ENCODE peak calls at places on chromosomes 2 and 18, in seven cellular contexts. N, E, F, Q, O, Z and T are unnamed samples.
A peak's percentile ranks its signal among the peaks of the same experiment; 100 is the strongest.

GRCh38 chr2:172484253-172484652 is 56.9 kb downstream of the ITGA6 start:
- DNase-seq in N (no peak), E (peak; percentile 34), F (peak; percentile 11), Q (no peak), O (peak; percentile 28), Z (no peak), T (no peak)

GRCh38 chr2:43051316-43051715 is 175.1 kb downstream of the ZFP36L2 start:
- DNase-seq in N (no peak), E (peak; percentile 74), F (no peak), Q (no peak), O (peak; percentile 70), Z (no peak), T (no peak)

GRCh38 chr18:25349131-25349925 is 2.6 kb downstream of the ZNF521 start:
- DNase-seq in N (peak; percentile 77), E (peak; percentile 69), F (peak; percentile 64), Q (peak; percentile 63), O (peak; percentile 78), Z (no peak), T (peak; percentile 43)

GRCh38 chr2:224472137-224472536 is 70.2 kb upstream of the FAM124B start:
- DNase-seq in N (no peak), E (no peak), F (no peak), Q (no peak), O (no peak), Z (no peak), T (no peak)

GRCh38 chr2:64876137-64876647 is 113.0 kb upstream of the SLC1A4 start:
- DNase-seq in N (peak; percentile 53), E (peak; percentile 71), F (peak; percentile 95), Q (peak; percentile 76), O (peak; percentile 91), Z (peak; percentile 87), T (peak; percentile 69)

GRCh38 chr2:58866040-58866439 is 624.9 kb upstream of the FANCL start:
- DNase-seq in N (peak; percentile 52), E (no peak), F (peak; percentile 81), Q (peak; percentile 51), O (no peak), Z (no peak), T (peak; percentile 82)

GRCh38 chr2:66472225-66472843 is 37.4 kb downstream of the MEIS1 start:
- DNase-seq in N (no peak), E (no peak), F (no peak), Q (no peak), O (no peak), Z (no peak), T (no peak)

GRCh38 chr2:141439524-141439923 is 691.3 kb downstream of the LRP1B start:
- DNase-seq in N (no peak), E (no peak), F (no peak), Q (no peak), O (peak; percentile 11), Z (no peak), T (no peak)

GRCh38 chr2:100197643-100198153 is 55.3 kb upstream of the AFF3 start:
- DNase-seq in N (peak; percentile 69), E (peak; percentile 46), F (peak; percentile 74), Q (peak; percentile 36), O (peak; percentile 73), Z (no peak), T (peak; percentile 65)

GRCh38 chr2:655626-656025 is 21.6 kb downstream of the TMEM18 start:
- DNase-seq in N (peak; percentile 26), E (peak; percentile 39), F (no peak), Q (no peak), O (peak; percentile 14), Z (no peak), T (no peak)

GRCh38 chr2:71801969-71802368 is 345.7 kb downstream of the CYP26B1 start:
- DNase-seq in N (peak; percentile 87), E (peak; percentile 25), F (peak; percentile 88), Q (peak; percentile 30), O (peak; percentile 55), Z (peak; percentile 21), T (peak; percentile 88)

GRCh38 chr2:57465967-57466366 is 580.6 kb upstream of the VRK2 start:
- DNase-seq in N (no peak), E (no peak), F (no peak), Q (no peak), O (no peak), Z (no peak), T (no peak)

GRCh38 chr2:48946444-48947048 is 191.0 kb upstream of the LHCGR start:
- DNase-seq in N (no peak), E (peak; percentile 43), F (peak; percentile 69), Q (peak; percentile 49), O (peak; percentile 57), Z (no peak), T (peak; percentile 38)

GRCh38 chr2:6855860-6856547 is 9.7 kb downstream of the CMPK2 start:
- DNase-seq in N (no peak), E (no peak), F (no peak), Q (no peak), O (peak; percentile 45), Z (peak; percentile 65), T (no peak)

GRCh38 chr2:142533083-142533482 is 344.4 kb upstream of the KYNU start:
- DNase-seq in N (no peak), E (no peak), F (no peak), Q (no peak), O (peak; percentile 62), Z (no peak), T (no peak)

GRCh38 chr2:85326946-85327756 is 638 bp downstream of the TGOLN2 start:
- DNase-seq in N (no peak), E (peak; percentile 45), F (peak; percentile 46), Q (peak; percentile 33), O (peak; percentile 59), Z (no peak), T (peak; percentile 41)

GRCh38 chr2:206011795-206012194 is 74.2 kb downstream of the INO80D start:
- DNase-seq in N (no peak), E (no peak), F (no peak), Q (no peak), O (no peak), Z (no peak), T (no peak)

GRCh38 chr2:80364511-80365212 is 60.1 kb upstream of the LRRTM1 start:
- DNase-seq in N (no peak), E (no peak), F (peak; percentile 80), Q (peak; percentile 4), O (no peak), Z (no peak), T (no peak)

GRCh38 chr2:12684471-12684936 is 32.2 kb upstream of the TRIB2 start:
- DNase-seq in N (no peak), E (peak; percentile 63), F (no peak), Q (no peak), O (peak; percentile 22), Z (no peak), T (no peak)

GRCh38 chr2:17747684-17748452 is 5.7 kb downstream of the SMC6 start:
- DNase-seq in N (no peak), E (peak; percentile 48), F (peak; percentile 38), Q (no peak), O (peak; percentile 52), Z (no peak), T (peak; percentile 56)

GRCh38 chr2:173555833-173556232 is 201.2 kb downstream of the CDCA7 start:
- DNase-seq in N (no peak), E (no peak), F (no peak), Q (no peak), O (no peak), Z (no peak), T (no peak)

GRCh38 chr2:96815326-96816126 is 542 bp upstream of the CNNM3 start:
- DNase-seq in N (no peak), E (peak; percentile 63), F (peak; percentile 82), Q (no peak), O (peak; percentile 74), Z (peak; percentile 37), T (no peak)

GRCh38 chr18:58443671-58444070 is 185.2 kb downstream of the ALPK2 start:
- DNase-seq in N (no peak), E (no peak), F (no peak), Q (peak; percentile 36), O (no peak), Z (no peak), T (no peak)

GRCh38 chr2:73985318-73986084 is 791 bp downstream of the TET3 start:
- DNase-seq in N (no peak), E (no peak), F (no peak), Q (no peak), O (no peak), Z (no peak), T (no peak)

GRCh38 chr18:13258792-13259385 is 40.3 kb downstream of the LDLRAD4 start:
- DNase-seq in N (no peak), E (no peak), F (no peak), Q (no peak), O (no peak), Z (no peak), T (no peak)

GRCh38 chr2:119481501-119482455 is 42.5 kb downstream of the SCTR start:
- DNase-seq in N (peak; percentile 45), E (no peak), F (no peak), Q (no peak), O (no peak), Z (no peak), T (no peak)
- H3K4ac ChIP-seq in N (no peak overlapping the region), E (no peak overlapping the region), F (no peak overlapping the region), Q (no peak overlapping the region), O (no peak overlapping the region), Z (peak overlapping the region; percentile 6), T (no peak overlapping the region)

DNA sequence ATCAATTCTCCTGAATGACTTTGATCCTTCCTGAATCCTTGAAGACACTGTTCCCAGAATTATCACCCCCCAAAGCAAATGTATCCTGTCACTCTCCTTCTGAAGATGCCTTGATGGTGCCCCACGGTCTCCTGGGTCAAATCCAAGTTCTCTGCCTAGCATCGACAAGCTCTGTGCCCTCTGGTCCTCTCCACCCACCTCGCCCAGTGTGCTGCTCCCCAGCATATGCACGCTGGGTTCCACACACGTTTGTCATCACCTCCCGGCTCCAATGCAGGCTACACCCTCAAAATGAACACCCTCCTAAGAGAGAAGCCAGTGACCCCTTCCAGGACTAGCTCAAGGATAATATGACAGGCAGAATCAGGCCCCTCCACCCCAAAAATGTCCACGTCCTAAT is 39.5 kb upstream of the CREG2 start:
- DNase-seq in N (no peak), E (no peak), F (no peak), Q (no peak), O (no peak), Z (no peak), T (no peak)
- H3K4me2 ChIP-seq in N (no peak overlapping the region), E (no peak overlapping the region), F (no peak overlapping the region), Q (no peak overlapping the region), O (no peak overlapping the region), Z (no peak overlapping the region), T (no peak overlapping the region)

GRCh38 chr2:222452422-222452950 is 28.1 kb downstream of the SGPP2 start:
- DNase-seq in N (no peak), E (no peak), F (no peak), Q (no peak), O (no peak), Z (peak; percentile 3), T (no peak)
- H3K4ac ChIP-seq in N (no peak overlapping the region), E (no peak overlapping the region), F (no peak overlapping the region), Q (no peak overlapping the region), O (peak overlapping the region; percentile 2), Z (no peak overlapping the region), T (no peak overlapping the region)

GRCh38 chr2:213235741-213236140 is 48.5 kb upstream of the SPAG16 start:
- DNase-seq in N (no peak), E (no peak), F (no peak), Q (no peak), O (no peak), Z (no peak), T (no peak)

GRCh38 chr2:213233438-213234330 is 50.6 kb upstream of the SPAG16 start:
- DNase-seq in N (no peak), E (no peak), F (no peak), Q (no peak), O (no peak), Z (no peak), T (no peak)

GRCh38 chr2:213232649-213233437 is 51.4 kb upstream of the SPAG16 start:
- DNase-seq in N (no peak), E (peak; percentile 29), F (peak; percentile 31), Q (peak; percentile 48), O (peak; percentile 24), Z (no peak), T (no peak)

GRCh38 chr2:213237251-213237650 is 47.0 kb upstream of the SPAG16 start:
- DNase-seq in N (no peak), E (peak; percentile 52), F (no peak), Q (no peak), O (no peak), Z (no peak), T (no peak)

GRCh38 chr2:213234641-213235040 is 49.6 kb upstream of the SPAG16 start:
- DNase-seq in N (no peak), E (no peak), F (peak; percentile 47), Q (peak; percentile 61), O (no peak), Z (no peak), T (no peak)
- H3K4me2 ChIP-seq in N (no peak overlapping the region), E (no peak overlapping the region), F (no peak overlapping the region), Q (no peak overlapping the region), O (peak overlapping the region; percentile 5), Z (no peak overlapping the region), T (no peak overlapping the region)